ENCODE peak calls at places on chromosomes 3 and 15, in six cellular contexts. I is A549; J is activated T-cell treated with anti-CD3 and anti-CD28 coated beads for 1 hour; K is cerebellum; V is NCI-H345; F is CD8-positive, alpha-beta memory T cell. E is an unnamed sample.

GRCh38 chr3:55591893-55592292 is 104.8 kb upstream of the WNT5A start:
- DNase-seq in I (no peak), J (no peak), K (no peak), V (no peak), F (no peak), E (no peak)

GRCh38 chr3:126132751-126133511 is 47.5 kb downstream of the ALDH1L1 start:
- DNase-seq in I (peak; percentile 13), J (no peak), K (no peak), V (no peak), F (no peak), E (no peak)

GRCh38 chr3:36714343-36714742 is 50.0 kb downstream of the DCLK3 start:
- DNase-seq in I (no peak), J (no peak), K (no peak), V (no peak), F (no peak), E (no peak)

GRCh38 chr3:64687381-64687780 is 419 bp downstream of the ADAMTS9 start:
- DNase-seq in I (no peak), J (no peak), K (no peak), V (no peak), F (no peak), E (no peak)

GRCh38 chr3:3800076-3800448 is 831 bp downstream of the LRRN1 start:
- DNase-seq in I (no peak), J (no peak), K (peak; percentile 42), V (peak; percentile 6), F (no peak), E (no peak)

GRCh38 chr3:24129549-24129948 is 184.5 kb downstream of the NR1D2 start:
- DNase-seq in I (no peak), J (no peak), K (peak; percentile 8), V (peak; percentile 51), F (no peak), E (no peak)

GRCh38 chr3:158094917-158095301 is 11.3 kb downstream of the SHOX2 start:
- DNase-seq in I (no peak), J (no peak), K (no peak), V (no peak), F (no peak), E (no peak)

GRCh38 chr3:12191559-12191958 is 32.8 kb upstream of the TIMP4 start:
- DNase-seq in I (no peak), J (no peak), K (no peak), V (no peak), F (no peak), E (no peak)

GRCh38 chr3:187264051-187264450 is 27.5 kb downstream of the MASP1 start:
- DNase-seq in I (peak; percentile 14), J (no peak), K (no peak), V (no peak), F (no peak), E (no peak)

GRCh38 chr15:92616621-92617179 is 38.9 kb downstream of the FAM174B start:
- DNase-seq in I (no peak), J (no peak), K (no peak), V (no peak), F (no peak), E (no peak)